ENCODE peak calls at places on chromosomes 13 and 19, in nine cellular contexts. A is NCI-H1436; U is stimulated activated CD4-positive, alpha-beta T cell treated with anti-CD3 and anti-CD28 coated beads, TNF-alpha, amount 100 ng/mL, for 48 hours; S is activated T-helper 1 cell treated with anti-CD3 and anti-CD28 coated beads, Interleukin-2, amount 50 U/mL, for 16 hours; X is activated CD8-positive, alpha-beta memory T cell treated with anti-CD3 and anti-CD28 coated beads for 1 hour; B is CD8-positive, alpha-beta T cell; M is fibroblast of lung; F is HT-29; V is iris pigment epithelial cell. P is an unnamed sample.
A peak's percentile ranks its signal among the peaks of the same experiment; 100 is the strongest.

GRCh38 chr13:27131202-27131623 is 40.4 kb downstream of the USP12 start:
- DNase-seq in X (peak; percentile 42), F (peak; percentile 77), M (no peak), B (peak; percentile 42), U (peak; percentile 43), A (no peak), V (peak; percentile 86), S (peak; percentile 17), P (no peak)

GRCh38 chr13:112588490-112589297 is 741 bp upstream of the TUBGCP3 start:
- DNase-seq in U (no peak), A (peak; percentile 37), S (no peak), X (no peak), V (no peak), F (no peak), M (peak; percentile 21), B (no peak), P (no peak)

GRCh38 chr13:111857336-111857735 is 209.6 kb upstream of the SOX1 start:
- DNase-seq in V (no peak), S (no peak), F (no peak), M (no peak), U (no peak), A (no peak), X (no peak), B (no peak), P (no peak)

GRCh38 chr13:111262281-111262680 is 58.2 kb upstream of the TEX29 start:
- DNase-seq in V (no peak), A (no peak), S (no peak), B (no peak), U (no peak), M (no peak), F (no peak), X (no peak), P (no peak)

GRCh38 chr13:111789420-111789819 is 277.5 kb upstream of the SOX1 start:
- DNase-seq in U (no peak), F (no peak), X (no peak), S (no peak), V (no peak), A (no peak), B (no peak), M (no peak), P (no peak)

GRCh38 chr19:13957107-13957506 is 4.8 kb downstream of the DCAF15 start:
- DNase-seq in S (no peak), A (no peak), M (no peak), V (no peak), X (no peak), F (no peak), B (no peak), U (no peak), P (no peak)

GRCh38 chr13:80529734-80530133 is 188.8 kb upstream of the SPRY2 start:
- DNase-seq in U (no peak), A (no peak), V (peak; percentile 65), X (no peak), F (no peak), B (no peak), S (no peak), M (no peak), P (no peak)

GRCh38 chr19:18478545-18479311 is 40.8 kb upstream of the ISYNA1 start:
- DNase-seq in M (peak; percentile 84), V (peak; percentile 92), B (no peak), X (no peak), F (peak; percentile 38), S (no peak), A (no peak), U (peak; percentile 51), P (no peak)

GRCh38 chr13:45951724-45952123 is 100.2 kb upstream of the SIAH3 start:
- DNase-seq in X (no peak), V (peak; percentile 26), F (no peak), B (no peak), S (no peak), A (no peak), U (no peak), M (no peak), P (no peak)

GRCh38 chr19:38264486-38265212 is at the start of gene SPINT2:
- DNase-seq in X (peak; percentile 37), A (peak; percentile 99), S (no peak), U (no peak), M (no peak), F (no peak), B (no peak), V (no peak), P (peak; percentile 99)

GRCh38 chr19:5389353-5389752 is 48.7 kb upstream of the PTPRS start:
- DNase-seq in S (no peak), F (no peak), M (no peak), B (no peak), V (no peak), U (no peak), X (no peak), A (no peak), P (no peak)

GRCh38 chr19:47540748-47541147 is 25.9 kb upstream of the NAPA start:
- DNase-seq in S (no peak), F (peak; percentile 45), V (peak; percentile 65), A (no peak), M (peak; percentile 73), X (no peak), U (no peak), B (no peak), P (no peak)

GRCh38 chr13:49629196-49629938 is 1.1 kb downstream of the ARL11 start:
- DNase-seq in S (no peak), F (no peak), X (no peak), V (peak; percentile 26), B (no peak), U (no peak), M (no peak), A (no peak), P (no peak)

GRCh38 chr13:45292176-45292575 is 48.8 kb downstream of the TPT1 start:
- DNase-seq in V (no peak), U (no peak), A (no peak), S (no peak), M (no peak), X (no peak), B (no peak), F (peak; percentile 64), P (no peak)

GRCh38 chr19:18373892-18374629 is 11.9 kb upstream of the GDF15 start:
- DNase-seq in M (peak; percentile 99), A (peak; percentile 72), B (peak; percentile 39), S (peak; percentile 5), V (peak; percentile 100), U (peak; percentile 14), X (peak; percentile 28), F (peak; percentile 81), P (no peak)

GRCh38 chr19:6766357-6767080 is 716 bp downstream of the SH2D3A start:
- DNase-seq in M (no peak), U (no peak), F (no peak), S (no peak), A (no peak), B (no peak), V (no peak), X (no peak), P (no peak)

GRCh38 chr13:47213057-47213456 is 316.2 kb upstream of the HTR2A start:
- DNase-seq in U (no peak), A (no peak), F (no peak), X (no peak), S (no peak), B (no peak), V (no peak), M (no peak), P (no peak)

GRCh38 chr13:21478881-21479808 is 20.0 kb upstream of the ZDHHC20 start:
- DNase-seq in B (peak; percentile 11), X (no peak), U (peak; percentile 31), V (peak; percentile 75), A (peak; percentile 29), M (peak; percentile 87), S (no peak), F (peak; percentile 95), P (peak; percentile 78)

GRCh38 chr19:11261902-11262839 is at the start of gene DOCK6:
- DNase-seq in B (no peak), U (no peak), S (no peak), M (no peak), X (no peak), V (no peak), F (no peak), A (no peak), P (no peak)

P was measured in NCI-H1930.